ENCODE peak calls at places on chromosomes 7 and 10, in six cellular contexts. E is RWPE1, N is mammary epithelial cell, B is tibial nerve, Z is iPS-NIHi11, R is nucleus accumbens. M is an unnamed sample.

GRCh38 chr7:130961128-130961601 is 227.2 kb upstream of the KLF14 start:
- DNase-seq in E (peak), N (peak), B (no peak), Z (no peak), R (no peak), M (peak)

GRCh38 chr7:12409097-12409711 is 5.5 kb upstream of the VWDE start:
- DNase-seq in E (no peak), N (no peak), B (no peak), Z (no peak), R (no peak), M (no peak)

GRCh38 chr7:66735154-66735553 is 5.4 kb upstream of the RABGEF1 start:
- DNase-seq in E (no peak), N (no peak), B (no peak), Z (no peak), R (no peak), M (no peak)

GRCh38 chr10:18400911-18401260 is 250.5 kb downstream of the NSUN6 start:
- DNase-seq in E (no peak), N (no peak), B (no peak), Z (peak), R (no peak), M (no peak)

GRCh38 chr10:55024718-55025117 is 223.7 kb upstream of the PCDH15 start:
- DNase-seq in E (no peak), N (no peak), B (no peak), Z (no peak), R (no peak), M (no peak)

GRCh38 chr7:12212051-12212485 is 974 bp downstream of the TMEM106B start:
- DNase-seq in E (peak), N (no peak), B (no peak), Z (no peak), R (no peak), M (no peak)

GRCh38 chr10:71090801-71091200 is 121.6 kb upstream of the UNC5B start:
- DNase-seq in E (no peak), N (no peak), B (no peak), Z (no peak), R (no peak), M (no peak)

GRCh38 chr10:60708666-60709065 is 69.6 kb upstream of the CDK1 start:
- DNase-seq in E (no peak), N (no peak), B (no peak), Z (no peak), R (no peak), M (no peak)

GRCh38 chr10:100192350-100192749 is 6.5 kb upstream of the ERLIN1 start:
- DNase-seq in E (no peak), N (no peak), B (no peak), Z (no peak), R (no peak), M (no peak)

GRCh38 chr7:1965579-1966294 is 267.0 kb downstream of the MAD1L1 start:
- DNase-seq in E (no peak), N (no peak), B (no peak), Z (no peak), R (no peak), M (no peak)

GRCh38 chr7:47782792-47783191 is 165.5 kb downstream of the PKD1L1 start:
- DNase-seq in E (no peak), N (peak), B (no peak), Z (no peak), R (no peak), M (peak)

GRCh38 chr7:151351967-151352366 is 10.4 kb downstream of the NUB1 start:
- DNase-seq in E (no peak), N (no peak), B (no peak), Z (no peak), R (no peak), M (no peak)

GRCh38 chr7:152597514-152597913 is 78.4 kb downstream of the XRCC2 start:
- DNase-seq in E (no peak), N (no peak), B (no peak), Z (no peak), R (no peak), M (no peak)

GRCh38 chr10:24722131-24722675 is 1.5 kb downstream of the ARHGAP21 start:
- DNase-seq in E (no peak), N (peak), B (no peak), Z (no peak), R (no peak), M (no peak)

GRCh38 chr7:47722126-47722525 is 140.2 kb upstream of the TNS3 start:
- DNase-seq in E (no peak), N (no peak), B (no peak), Z (no peak), R (no peak), M (no peak)

GRCh38 chr10:99779335-99779734 is 3.1 kb upstream of the ABCC2 start:
- DNase-seq in E (peak), N (peak), B (no peak), Z (no peak), R (no peak), M (peak)

GRCh38 chr10:2214805-2215204 is 477.5 kb upstream of the ADARB2 start:
- DNase-seq in E (peak), N (peak), B (no peak), Z (no peak), R (no peak), M (peak)

GRCh38 chr10:22931948-22932347 is 4.1 kb downstream of the ARMC3 start:
- DNase-seq in E (peak), N (peak), B (no peak), Z (no peak), R (no peak), M (peak)

GRCh38 chr10:75165684-75166622 is 44.6 kb upstream of the VDAC2 start:
- DNase-seq in E (no peak), N (peak), B (no peak), Z (no peak), R (no peak), M (no peak)

GRCh38 chr7:11212816-11213215 is 239.1 kb downstream of the PHF14 start:
- DNase-seq in E (no peak), N (no peak), B (no peak), Z (no peak), R (no peak), M (no peak)

GRCh38 chr10:68982389-68982788 is 6.2 kb upstream of the KIFBP start:
- DNase-seq in E (no peak), N (no peak), B (no peak), Z (no peak), R (no peak), M (no peak)

GRCh38 chr10:126057494-126057893 is 161.1 kb downstream of the FANK1 start:
- DNase-seq in E (no peak), N (no peak), B (no peak), Z (no peak), R (no peak), M (no peak)

GRCh38 chr10:128286413-128287097 is 160.3 kb upstream of the MKI67 start:
- DNase-seq in E (no peak), N (no peak), B (no peak), Z (peak), R (no peak), M (no peak)